ENCODE peak calls at places on chromosomes 6 and 20, in seven cellular contexts. T is GM12878, S is tibial nerve, X is SK-N-SH, G is A549, P is esophagus muscularis mucosa, J is HepG2. L is an unnamed sample. For H3K4me1 and H3K9me3, the result is how much of the 10 kb centered on the place peaks cover.

GRCh38 chr20:52294106-52294628 is 102.6 kb upstream of the ZFP64 start:
- DNase-seq in T (no peak), S (no peak), X (no peak), G (no peak), P (no peak), J (no peak), L (no peak)

GRCh38 chr6:26319405-26320128 is 45.4 kb upstream of the BTN3A2 start:
- DNase-seq in T (no peak), S (no peak), X (no peak), G (no peak), P (no peak), J (no peak), L (no peak)

GRCh38 chr6:26158581-26159416 is 71.6 kb downstream of the HFE start:
- DNase-seq in T (peak), S (peak), X (no peak), G (peak), P (no peak), J (no peak), L (peak)

GRCh38 chr6:157235600-157236039 is 87.7 kb downstream of the TMEM242 start:
- DNase-seq in T (no peak), S (peak), X (no peak), G (peak), P (no peak), J (peak), L (peak)

GRCh38 chr20:44866703-44867335 is 18.7 kb upstream of the YWHAB start:
- DNase-seq in T (no peak), S (no peak), X (no peak), G (no peak), P (no peak), J (no peak), L (no peak)

GRCh38 chr20:15220778-15221565 is 883.6 kb upstream of the FLRT3 start:
- DNase-seq in T (no peak), S (no peak), X (no peak), G (no peak), P (no peak), J (peak), L (no peak)

GRCh38 chr20:58777657-58778056 is 73.0 kb downstream of the GNAS-AS1 start:
- DNase-seq in T (no peak), S (no peak), X (no peak), G (no peak), P (no peak), J (no peak), L (no peak)

GRCh38 chr20:47859255-47859654 is 74.0 kb upstream of the SULF2 start:
- DNase-seq in T (no peak), S (no peak), X (no peak), G (no peak), P (no peak), J (no peak), L (no peak)

GRCh38 chr6:4370066-4370465 is 234.7 kb upstream of the ECI2 start:
- DNase-seq in T (no peak), S (no peak), X (no peak), G (peak), P (no peak), J (no peak), L (no peak)

GRCh38 chr6:158666637-158667359 is 16.9 kb downstream of the SYTL3 start:
- DNase-seq in T (no peak), S (peak), X (no peak), G (no peak), P (no peak), J (no peak), L (no peak)

GRCh38 chr6:31744422-31744821 is 4.6 kb downstream of the MSH5 start:
- DNase-seq in T (no peak), S (no peak), X (no peak), G (no peak), P (no peak), J (no peak), L (no peak)

GRCh38 chr6:142088858-142089216 is 43.9 kb upstream of the GJE1 start:
- DNase-seq in T (no peak), S (no peak), X (peak), G (peak), P (no peak), J (no peak), L (no peak)

GRCh38 chr20:12435254-12435653 is 517.6 kb downstream of the BTBD3 start:
- DNase-seq in T (no peak), S (no peak), X (no peak), G (no peak), P (no peak), J (no peak), L (no peak)

GRCh38 chr6:10414766-10415592 is at the start of gene TFAP2A:
- DNase-seq in T (no peak), S (no peak), X (no peak), G (peak), P (no peak), J (no peak), L (no peak)

GRCh38 chr6:20424679-20425078 is 23.0 kb downstream of the E2F3 start:
- DNase-seq in T (no peak), S (peak), X (no peak), G (no peak), P (no peak), J (peak), L (no peak)

GRCh38 chr6:164164921-164165320 is 750.4 kb downstream of the QKI start:
- DNase-seq in T (no peak), S (no peak), X (no peak), G (no peak), P (no peak), J (no peak), L (no peak)

GRCh38 chr6:154196333-154196732 is 157.3 kb downstream of the OPRM1 start:
- DNase-seq in T (no peak), S (no peak), X (no peak), G (no peak), P (no peak), J (no peak), L (no peak)

GRCh38 chr20:3763691-3764601 is 3.6 kb downstream of the ADISSP start:
- DNase-seq in T (no peak), S (no peak), X (no peak), G (no peak), P (no peak), J (no peak), L (no peak)

GRCh38 chr20:19913927-19914614 is 103.1 kb upstream of the NAA20 start:
- DNase-seq in T (peak), S (no peak), X (no peak), G (peak), P (no peak), J (peak), L (no peak)

GRCh38 chr6:129030231-129030630 is 147.3 kb downstream of the LAMA2 start:
- DNase-seq in T (no peak), S (no peak), X (no peak), G (no peak), P (no peak), J (no peak), L (no peak)

DNA sequence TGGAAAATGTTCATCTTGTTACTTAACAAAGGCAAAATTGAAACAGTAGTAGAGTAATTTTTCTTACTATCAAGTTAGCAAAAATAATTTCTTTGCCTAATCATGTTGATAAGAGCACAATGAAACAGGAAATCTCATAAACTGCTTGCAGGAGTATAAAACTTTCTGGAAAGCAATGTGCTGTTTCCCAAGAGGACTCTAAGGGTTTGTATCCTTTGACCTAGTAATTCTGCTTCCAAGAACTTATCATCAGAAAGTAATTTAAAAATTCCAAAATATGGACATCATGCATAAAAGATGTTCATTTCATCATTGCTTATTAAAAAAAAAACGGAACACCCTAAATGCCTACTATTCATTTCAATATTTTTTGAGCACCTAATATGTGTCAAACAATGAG is 46.1 kb upstream of the TNFAIP3 start:
- DNase-seq in T (no peak), S (no peak), X (no peak), G (no peak), P (no peak), J (no peak), L (no peak)
- H3K4me1 ChIP-seq in T (under half), S (under half), X (under half), G (under half), P (half or more), J (under half), L (under half)

GRCh38 chr6:358847-359246 is 32.7 kb upstream of the IRF4 start:
- DNase-seq in T (no peak), S (no peak), X (no peak), G (no peak), P (no peak), J (no peak), L (no peak)
- H3K9me3 ChIP-seq in T (under half), S (under half), X (under half), G (under half), P (under half), J (under half), L (under half)

GRCh38 chr6:119628691-119629621 is 279.4 kb upstream of the MAN1A1 start:
- DNase-seq in T (no peak), S (no peak), X (no peak), G (no peak), P (no peak), J (no peak), L (no peak)

GRCh38 chr6:119627908-119628669 is 278.5 kb upstream of the MAN1A1 start:
- DNase-seq in T (no peak), S (no peak), X (no peak), G (no peak), P (no peak), J (no peak), L (no peak)

GRCh38 chr6:119630561-119631192 is 281.1 kb upstream of the MAN1A1 start:
- DNase-seq in T (no peak), S (no peak), X (no peak), G (no peak), P (no peak), J (no peak), L (no peak)

DNA sequence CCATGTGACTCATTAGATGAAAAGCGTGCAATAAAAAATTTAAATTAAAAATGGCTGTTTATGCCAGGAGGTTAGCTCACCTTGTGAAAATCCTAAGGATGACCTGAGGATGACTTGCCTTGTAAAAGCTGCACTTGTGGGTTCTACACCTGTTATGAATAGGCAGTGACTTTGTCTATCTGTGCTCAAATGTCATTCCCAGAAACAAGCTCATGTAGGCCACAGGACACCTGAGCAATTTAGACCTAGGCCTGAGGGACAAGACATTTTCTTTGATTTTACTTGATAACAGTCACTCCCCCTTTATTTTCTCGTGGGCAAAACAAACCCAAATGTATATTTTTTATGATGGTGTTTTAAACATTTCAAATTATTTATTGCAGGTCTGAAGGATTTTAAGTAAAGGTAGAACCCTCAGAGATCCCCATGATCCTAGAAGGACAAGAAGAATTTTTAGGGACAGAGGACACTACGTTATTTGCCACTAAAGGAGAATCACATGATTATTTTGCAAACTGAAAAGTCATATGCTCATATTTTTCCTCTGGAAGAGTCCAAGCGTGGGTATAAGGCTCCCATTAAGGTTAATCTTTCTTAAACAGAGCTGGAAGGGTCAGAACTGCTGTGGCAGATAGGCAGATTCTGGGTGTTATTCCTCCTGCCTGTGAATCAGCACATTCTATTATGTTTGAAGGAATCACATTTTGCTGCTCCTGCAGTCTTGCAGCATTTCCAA is 277.5 kb upstream of the MAN1A1 start:
- DNase-seq in T (no peak), S (no peak), X (no peak), G (no peak), P (no peak), J (no peak), L (no peak)
- TF ChIP-seq EP300 in T (no peak), S (no peak), X (no peak), G (no peak), P (no peak), J (no peak), L (no peak)

GRCh38 chr6:73581293-73581692 is 60.5 kb upstream of the EEF1A1 start:
- DNase-seq in T (no peak), S (no peak), X (no peak), G (no peak), P (no peak), J (no peak), L (no peak)
- H3K4me1 ChIP-seq in T (under half), S (under half), X (under half), G (under half), P (half or more), J (half or more), L (under half)

DNA sequence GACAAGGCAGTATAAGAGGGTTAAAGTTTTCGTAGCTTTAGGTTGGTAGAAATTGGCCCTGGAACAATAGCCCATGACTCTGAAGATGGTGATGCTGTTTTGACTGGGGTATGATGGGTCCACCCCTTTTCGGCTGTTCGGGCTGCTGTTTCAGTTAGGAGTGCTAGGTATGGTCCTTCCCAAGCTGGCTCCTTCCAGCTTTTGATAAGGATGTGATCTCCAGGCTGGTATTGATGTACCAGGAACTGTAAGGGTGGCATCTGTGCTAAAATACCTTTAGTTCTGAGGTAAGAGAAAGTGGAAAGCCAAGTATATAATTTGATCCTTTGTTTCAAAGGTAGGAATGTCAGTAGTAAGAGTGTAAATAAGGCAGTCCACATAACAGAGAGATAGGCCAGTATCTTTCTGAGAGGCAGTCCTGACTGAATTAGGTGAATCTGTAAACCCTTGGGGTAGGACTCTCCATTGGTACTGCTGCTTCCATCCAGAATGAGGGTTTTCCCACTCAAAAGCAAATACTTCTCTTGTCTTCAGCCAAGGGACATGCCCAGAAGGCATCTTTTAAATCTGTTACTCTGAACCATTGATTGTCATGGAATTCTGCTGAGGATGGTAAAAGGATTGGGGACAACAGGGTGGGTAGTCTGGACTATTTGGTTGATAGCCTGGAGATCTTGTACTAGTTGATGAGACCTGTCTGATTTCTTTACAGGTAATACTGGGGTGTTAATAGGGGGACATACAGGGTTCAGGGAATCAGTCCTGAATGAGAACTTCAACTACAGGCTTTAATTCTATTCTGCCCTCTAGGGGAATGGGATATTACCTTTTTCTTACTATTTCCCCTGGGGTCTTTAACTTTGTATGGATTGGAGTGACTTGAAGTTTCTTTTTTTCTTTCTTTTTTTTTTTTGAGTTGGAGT is 6.1 kb upstream of the ZNFX1 start:
- DNase-seq in T (no peak), S (no peak), X (no peak), G (no peak), P (no peak), J (peak), L (no peak)
- H3K9me3 ChIP-seq in T (under half), S (under half), X (under half), G (under half), P (under half), J (under half), L (under half)

GRCh38 chr6:168609914-168610490 is 169.0 kb downstream of the SMOC2 start:
- DNase-seq in T (no peak), S (no peak), X (no peak), G (no peak), P (no peak), J (no peak), L (no peak)
- TF ChIP-seq EP300 in T (no peak), S (no peak), X (no peak), G (no peak), P (no peak), J (no peak), L (no peak)

L was measured in transverse colon.